ENCODE peak calls at places on chromosomes 1 and 21, in six cellular contexts. O is iPS-NIHi11; W is CD8-positive, alpha-beta T cell; Q is BJ; J is T-helper 2 cell; P is DMS153. H is an unnamed sample.

GRCh38 chr1:25099343-25099951 is 132.9 kb downstream of the SYF2 start:
- DNase-seq in W (peak), J (no peak), O (no peak), Q (no peak), P (peak), H (no peak)

GRCh38 chr1:222105861-222106260 is 364.0 kb upstream of the DUSP10 start:
- DNase-seq in J (no peak), W (no peak), Q (no peak), O (no peak), P (no peak), H (no peak)

GRCh38 chr1:210597555-210598134 is 268.9 kb downstream of the HHAT start:
- DNase-seq in W (no peak), J (no peak), P (peak), Q (peak), O (no peak), H (no peak)

GRCh38 chr1:247110627-247111258 is 6.6 kb upstream of the ZNF669 start:
- DNase-seq in O (no peak), W (no peak), P (no peak), J (no peak), Q (no peak), H (no peak)

GRCh38 chr1:158506369-158506987 is 34.5 kb downstream of the OR10R2 start:
- DNase-seq in J (peak), O (peak), W (no peak), Q (no peak), P (peak), H (peak)

GRCh38 chr1:157199421-157199755 is 61.2 kb upstream of the ETV3 start:
- DNase-seq in W (no peak), P (no peak), O (no peak), Q (no peak), J (no peak), H (no peak)

GRCh38 chr21:34890724-34891609 is 158.1 kb downstream of the RUNX1 start:
- DNase-seq in Q (no peak), W (no peak), O (peak), P (no peak), J (no peak), H (no peak)

GRCh38 chr1:208850441-208850840 is 606.3 kb upstream of the PLXNA2 start:
- DNase-seq in P (no peak), Q (no peak), J (no peak), O (no peak), W (no peak), H (no peak)

GRCh38 chr1:89822999-89823628 is 2.3 kb downstream of the LRRC8D start:
- DNase-seq in J (no peak), W (no peak), Q (no peak), P (no peak), O (no peak), H (no peak)

GRCh38 chr1:182279302-182279701 is 112.3 kb downstream of the GLUL start:
- DNase-seq in P (no peak), Q (no peak), O (no peak), J (no peak), W (no peak), H (no peak)

GRCh38 chr21:15850645-15851044 is 120.9 kb downstream of the USP25 start:
- DNase-seq in O (no peak), P (no peak), Q (no peak), J (no peak), W (no peak), H (no peak)

GRCh38 chr1:84665703-84666317 is 24.5 kb downstream of the SSX2IP start:
- DNase-seq in W (no peak), J (no peak), P (no peak), Q (no peak), O (no peak), H (peak)

GRCh38 chr1:241608379-241609033 is 31.7 kb downstream of the CHML start:
- DNase-seq in W (no peak), P (no peak), Q (no peak), O (no peak), J (no peak), H (no peak)

GRCh38 chr1:31696246-31696645 is 7.6 kb downstream of the COL16A1 start:
- DNase-seq in O (peak), W (no peak), P (peak), J (no peak), Q (no peak), H (no peak)

GRCh38 chr1:197862671-197863070 is 39.8 kb upstream of the C1orf53 start:
- DNase-seq in O (no peak), J (no peak), Q (no peak), W (no peak), P (no peak), H (no peak)

GRCh38 chr1:37017737-37018136 is 16.6 kb downstream of the GRIK3 start:
- DNase-seq in W (no peak), P (no peak), O (no peak), Q (no peak), J (no peak), H (no peak)

GRCh38 chr1:59641861-59642260 is 172.9 kb upstream of the HOOK1 start:
- DNase-seq in O (no peak), Q (no peak), J (no peak), P (no peak), W (no peak), H (no peak)

GRCh38 chr1:117166076-117166475 is 44.5 kb upstream of the TRIM45 start:
- DNase-seq in Q (peak), P (no peak), J (no peak), O (no peak), W (no peak), H (no peak)

GRCh38 chr1:147612366-147612765 is 58.0 kb downstream of the ACP6 start:
- DNase-seq in Q (no peak), P (peak), J (no peak), W (no peak), O (no peak), H (no peak)

GRCh38 chr1:113912594-113913311 is 7.6 kb downstream of the DCLRE1B start:
- DNase-seq in O (no peak), Q (no peak), W (no peak), J (no peak), P (no peak), H (no peak)

GRCh38 chr1:44810101-44810761 is 1.9 kb downstream of the BTBD19 start:
- DNase-seq in W (peak), P (no peak), J (no peak), O (no peak), Q (no peak), H (no peak)

GRCh38 chr1:222243902-222244301 is 304.0 kb downstream of the HHIPL2 start:
- DNase-seq in P (no peak), Q (no peak), O (no peak), W (no peak), J (no peak), H (no peak)

GRCh38 chr1:109377698-109378097 is 20.0 kb downstream of the SORT1 start:
- DNase-seq in Q (no peak), W (no peak), P (no peak), J (no peak), O (no peak), H (no peak)

GRCh38 chr1:159932296-159933285 is 7.3 kb upstream of the TAGLN2 start:
- DNase-seq in Q (no peak), P (no peak), O (no peak), J (no peak), W (no peak), H (no peak)

GRCh38 chr1:229068266-229069043 is 202.5 kb upstream of the RAB4A start:
- DNase-seq in W (no peak), J (no peak), Q (no peak), P (no peak), O (no peak), H (no peak)

GRCh38 chr1:234433563-234434285 is 45.3 kb downstream of the TARBP1 start:
- DNase-seq in J (no peak), W (no peak), P (no peak), O (no peak), Q (peak), H (no peak)

GRCh38 chr1:55153031-55153430 is 62.1 kb downstream of the USP24 start:
- DNase-seq in P (no peak), J (no peak), Q (no peak), W (no peak), O (no peak), H (no peak)

H was measured in HEK293T.